ENCODE peak calls at places on chromosomes 3 and 15, in six cellular contexts. One of them, this sample, is unnamed.

GRCh38 chr15:76964157-76964556 is 30.8 kb upstream of the PSTPIP1 start:
- DNase-seq in AG20443: no peak
- DNase-seq in esophagus squamous epithelium: no peak
- DNase-seq in aorta: no peak
- DNase-seq in fibroblast of lung: peak; percentile 49
- DNase-seq in stimulated activated CD4-positive, alpha-beta T cell treated with anti-CD3 and anti-CD28 coated beads, Interleukin-15, amount 100 ng/mL, for 1 hour: no peak
- DNase-seq in this sample: no peak

GRCh38 chr3:160885791-160886286 is 129.8 kb downstream of the PPM1L start:
- DNase-seq in fibroblast of lung: peak; percentile 72
- DNase-seq in AG20443: peak; percentile 10
- DNase-seq in aorta: peak; percentile 48
- DNase-seq in esophagus squamous epithelium: peak; percentile 1
- DNase-seq in stimulated activated CD4-positive, alpha-beta T cell treated with anti-CD3 and anti-CD28 coated beads, Interleukin-15, amount 100 ng/mL, for 1 hour: no peak
- DNase-seq in this sample: peak; percentile 68

GRCh38 chr15:72774696-72775383 is 8.7 kb downstream of the ADPGK start:
- DNase-seq in fibroblast of lung: no peak
- DNase-seq in aorta: no peak
- DNase-seq in esophagus squamous epithelium: no peak
- DNase-seq in stimulated activated CD4-positive, alpha-beta T cell treated with anti-CD3 and anti-CD28 coated beads, Interleukin-15, amount 100 ng/mL, for 1 hour: no peak
- DNase-seq in AG20443: no peak
- DNase-seq in this sample: no peak

GRCh38 chr3:182136008-182136910 is 424.5 kb downstream of the SOX2 start:
- DNase-seq in stimulated activated CD4-positive, alpha-beta T cell treated with anti-CD3 and anti-CD28 coated beads, Interleukin-15, amount 100 ng/mL, for 1 hour: no peak
- DNase-seq in aorta: no peak
- DNase-seq in AG20443: no peak
- DNase-seq in esophagus squamous epithelium: no peak
- DNase-seq in fibroblast of lung: no peak
- DNase-seq in this sample: no peak

GRCh38 chr3:62875103-62876002 is at the start of gene CADPS:
- DNase-seq in AG20443: peak; percentile 52
- DNase-seq in fibroblast of lung: peak; percentile 69
- DNase-seq in stimulated activated CD4-positive, alpha-beta T cell treated with anti-CD3 and anti-CD28 coated beads, Interleukin-15, amount 100 ng/mL, for 1 hour: no peak
- DNase-seq in aorta: no peak
- DNase-seq in esophagus squamous epithelium: no peak
- DNase-seq in this sample: peak; percentile 21

GRCh38 chr3:116246406-116246805 is 198.9 kb downstream of the LSAMP start:
- DNase-seq in aorta: no peak
- DNase-seq in stimulated activated CD4-positive, alpha-beta T cell treated with anti-CD3 and anti-CD28 coated beads, Interleukin-15, amount 100 ng/mL, for 1 hour: no peak
- DNase-seq in fibroblast of lung: no peak
- DNase-seq in esophagus squamous epithelium: no peak
- DNase-seq in AG20443: no peak
- DNase-seq in this sample: no peak

GRCh38 chr3:99532246-99532645 is 106.1 kb upstream of the COL8A1 start:
- DNase-seq in esophagus squamous epithelium: no peak
- DNase-seq in AG20443: peak; percentile 65
- DNase-seq in stimulated activated CD4-positive, alpha-beta T cell treated with anti-CD3 and anti-CD28 coated beads, Interleukin-15, amount 100 ng/mL, for 1 hour: no peak
- DNase-seq in fibroblast of lung: peak; percentile 70
- DNase-seq in aorta: peak; percentile 51
- DNase-seq in this sample: peak; percentile 55

GRCh38 chr3:64489361-64490044 is 198.3 kb downstream of the ADAMTS9 start:
- DNase-seq in stimulated activated CD4-positive, alpha-beta T cell treated with anti-CD3 and anti-CD28 coated beads, Interleukin-15, amount 100 ng/mL, for 1 hour: no peak
- DNase-seq in fibroblast of lung: peak; percentile 22
- DNase-seq in aorta: no peak
- DNase-seq in AG20443: no peak
- DNase-seq in esophagus squamous epithelium: no peak
- DNase-seq in this sample: no peak

GRCh38 chr15:68820205-68820588 is 498 bp downstream of the ANP32A start:
- DNase-seq in fibroblast of lung: no peak
- DNase-seq in esophagus squamous epithelium: no peak
- DNase-seq in aorta: peak; percentile 73
- DNase-seq in AG20443: no peak
- DNase-seq in stimulated activated CD4-positive, alpha-beta T cell treated with anti-CD3 and anti-CD28 coated beads, Interleukin-15, amount 100 ng/mL, for 1 hour: peak; percentile 50
- DNase-seq in this sample: peak; percentile 58

GRCh38 chr3:112199622-112200316 is 66.7 kb upstream of the GCSAM start:
- DNase-seq in fibroblast of lung: peak; percentile 71
- DNase-seq in AG20443: no peak
- DNase-seq in esophagus squamous epithelium: no peak
- DNase-seq in stimulated activated CD4-positive, alpha-beta T cell treated with anti-CD3 and anti-CD28 coated beads, Interleukin-15, amount 100 ng/mL, for 1 hour: no peak
- DNase-seq in aorta: no peak
- DNase-seq in this sample: no peak

GRCh38 chr15:51051776-51052175 is 42.9 kb downstream of the TNFAIP8L3 start:
- DNase-seq in fibroblast of lung: peak; percentile 18
- DNase-seq in esophagus squamous epithelium: no peak
- DNase-seq in aorta: peak; percentile 85
- DNase-seq in stimulated activated CD4-positive, alpha-beta T cell treated with anti-CD3 and anti-CD28 coated beads, Interleukin-15, amount 100 ng/mL, for 1 hour: no peak
- DNase-seq in AG20443: peak; percentile 55
- DNase-seq in this sample: peak; percentile 94

GRCh38 chr3:128760881-128761280 is 34.9 kb downstream of the RAB7A start:
- DNase-seq in aorta: no peak
- DNase-seq in stimulated activated CD4-positive, alpha-beta T cell treated with anti-CD3 and anti-CD28 coated beads, Interleukin-15, amount 100 ng/mL, for 1 hour: no peak
- DNase-seq in AG20443: no peak
- DNase-seq in fibroblast of lung: no peak
- DNase-seq in esophagus squamous epithelium: no peak
- DNase-seq in this sample: no peak

GRCh38 chr3:168080499-168081170 is 15.1 kb downstream of the GOLIM4 start:
- DNase-seq in AG20443: no peak
- DNase-seq in aorta: no peak
- DNase-seq in esophagus squamous epithelium: no peak
- DNase-seq in fibroblast of lung: no peak
- DNase-seq in stimulated activated CD4-positive, alpha-beta T cell treated with anti-CD3 and anti-CD28 coated beads, Interleukin-15, amount 100 ng/mL, for 1 hour: no peak
- DNase-seq in this sample: no peak

GRCh38 chr15:65077981-65078352 is 1.4 kb downstream of the KBTBD13 start:
- DNase-seq in stimulated activated CD4-positive, alpha-beta T cell treated with anti-CD3 and anti-CD28 coated beads, Interleukin-15, amount 100 ng/mL, for 1 hour: peak; percentile 44
- DNase-seq in esophagus squamous epithelium: no peak
- DNase-seq in aorta: peak; percentile 80
- DNase-seq in AG20443: peak; percentile 84
- DNase-seq in fibroblast of lung: peak; percentile 41
- DNase-seq in this sample: no peak

GRCh38 chr3:176663819-176664218 is 533.5 kb downstream of the TBL1XR1 start:
- DNase-seq in AG20443: peak; percentile 51
- DNase-seq in stimulated activated CD4-positive, alpha-beta T cell treated with anti-CD3 and anti-CD28 coated beads, Interleukin-15, amount 100 ng/mL, for 1 hour: no peak
- DNase-seq in esophagus squamous epithelium: no peak
- DNase-seq in fibroblast of lung: peak; percentile 76
- DNase-seq in aorta: no peak
- DNase-seq in this sample: peak; percentile 1

GRCh38 chr3:126982522-126983175 is at the start of gene PLXNA1:
- DNase-seq in stimulated activated CD4-positive, alpha-beta T cell treated with anti-CD3 and anti-CD28 coated beads, Interleukin-15, amount 100 ng/mL, for 1 hour: peak; percentile 81
- DNase-seq in AG20443: peak; percentile 99
- DNase-seq in esophagus squamous epithelium: peak; percentile 58
- DNase-seq in aorta: peak; percentile 90
- DNase-seq in fibroblast of lung: peak; percentile 73
- DNase-seq in this sample: peak; percentile 78

GRCh38 chr3:178369006-178369405 is 167.2 kb upstream of the KCNMB2 start:
- DNase-seq in aorta: no peak
- DNase-seq in stimulated activated CD4-positive, alpha-beta T cell treated with anti-CD3 and anti-CD28 coated beads, Interleukin-15, amount 100 ng/mL, for 1 hour: no peak
- DNase-seq in esophagus squamous epithelium: no peak
- DNase-seq in AG20443: no peak
- DNase-seq in fibroblast of lung: no peak
- DNase-seq in this sample: no peak

GRCh38 chr3:84904819-84905555 is 53.8 kb upstream of the CADM2 start:
- DNase-seq in fibroblast of lung: no peak
- DNase-seq in stimulated activated CD4-positive, alpha-beta T cell treated with anti-CD3 and anti-CD28 coated beads, Interleukin-15, amount 100 ng/mL, for 1 hour: no peak
- DNase-seq in AG20443: no peak
- DNase-seq in esophagus squamous epithelium: no peak
- DNase-seq in aorta: no peak
- DNase-seq in this sample: no peak

GRCh38 chr15:81085213-81085612 is 48.9 kb upstream of the CFAP161 start:
- DNase-seq in AG20443: no peak
- DNase-seq in fibroblast of lung: no peak
- DNase-seq in esophagus squamous epithelium: no peak
- DNase-seq in stimulated activated CD4-positive, alpha-beta T cell treated with anti-CD3 and anti-CD28 coated beads, Interleukin-15, amount 100 ng/mL, for 1 hour: no peak
- DNase-seq in aorta: no peak
- DNase-seq in this sample: no peak

GRCh38 chr3:29144361-29144760 is 136.5 kb upstream of the RBMS3 start:
- DNase-seq in fibroblast of lung: peak; percentile 30
- DNase-seq in esophagus squamous epithelium: no peak
- DNase-seq in aorta: no peak
- DNase-seq in stimulated activated CD4-positive, alpha-beta T cell treated with anti-CD3 and anti-CD28 coated beads, Interleukin-15, amount 100 ng/mL, for 1 hour: no peak
- DNase-seq in AG20443: no peak
- DNase-seq in this sample: no peak

GRCh38 chr3:48432411-48433371 is 2.8 kb upstream of the PLXNB1 start:
- DNase-seq in fibroblast of lung: peak; percentile 31
- DNase-seq in esophagus squamous epithelium: no peak
- DNase-seq in stimulated activated CD4-positive, alpha-beta T cell treated with anti-CD3 and anti-CD28 coated beads, Interleukin-15, amount 100 ng/mL, for 1 hour: no peak
- DNase-seq in AG20443: no peak
- DNase-seq in aorta: no peak
- DNase-seq in this sample: no peak

GRCh38 chr3:126996905-126997304 is 14.0 kb downstream of the PLXNA1 start:
- DNase-seq in fibroblast of lung: peak; percentile 64
- DNase-seq in esophagus squamous epithelium: no peak
- DNase-seq in AG20443: peak; percentile 76
- DNase-seq in stimulated activated CD4-positive, alpha-beta T cell treated with anti-CD3 and anti-CD28 coated beads, Interleukin-15, amount 100 ng/mL, for 1 hour: no peak
- DNase-seq in aorta: peak; percentile 78
- DNase-seq in this sample: peak; percentile 72

GRCh38 chr3:135071483-135071882 is 276.4 kb downstream of the EPHB1 start:
- DNase-seq in aorta: no peak
- DNase-seq in esophagus squamous epithelium: no peak
- DNase-seq in stimulated activated CD4-positive, alpha-beta T cell treated with anti-CD3 and anti-CD28 coated beads, Interleukin-15, amount 100 ng/mL, for 1 hour: no peak
- DNase-seq in fibroblast of lung: no peak
- DNase-seq in AG20443: no peak
- DNase-seq in this sample: no peak

GRCh38 chr3:187340572-187340971 is 27.6 kb upstream of the RTP4 start:
- DNase-seq in AG20443: no peak
- DNase-seq in stimulated activated CD4-positive, alpha-beta T cell treated with anti-CD3 and anti-CD28 coated beads, Interleukin-15, amount 100 ng/mL, for 1 hour: no peak
- DNase-seq in aorta: no peak
- DNase-seq in fibroblast of lung: no peak
- DNase-seq in esophagus squamous epithelium: no peak
- DNase-seq in this sample: no peak

GRCh38 chr15:43189296-43189695 is 4.1 kb downstream of the CCNDBP1 start:
- DNase-seq in aorta: no peak
- DNase-seq in esophagus squamous epithelium: no peak
- DNase-seq in stimulated activated CD4-positive, alpha-beta T cell treated with anti-CD3 and anti-CD28 coated beads, Interleukin-15, amount 100 ng/mL, for 1 hour: no peak
- DNase-seq in AG20443: no peak
- DNase-seq in fibroblast of lung: peak; percentile 10
- DNase-seq in this sample: no peak

GRCh38 chr15:29126821-29127461 is 142.7 kb downstream of the NSMCE3 start:
- DNase-seq in fibroblast of lung: no peak
- DNase-seq in aorta: peak; percentile 28
- DNase-seq in esophagus squamous epithelium: no peak
- DNase-seq in stimulated activated CD4-positive, alpha-beta T cell treated with anti-CD3 and anti-CD28 coated beads, Interleukin-15, amount 100 ng/mL, for 1 hour: no peak
- DNase-seq in AG20443: no peak
- DNase-seq in this sample: no peak

GRCh38 chr3:129439381-129439816 is 349 bp downstream of the MBD4 start:
- DNase-seq in AG20443: peak; percentile 19
- DNase-seq in stimulated activated CD4-positive, alpha-beta T cell treated with anti-CD3 and anti-CD28 coated beads, Interleukin-15, amount 100 ng/mL, for 1 hour: peak; percentile 14
- DNase-seq in aorta: peak; percentile 65
- DNase-seq in fibroblast of lung: no peak
- DNase-seq in esophagus squamous epithelium: peak; percentile 49
- DNase-seq in this sample: peak; percentile 28

GRCh38 chr3:187186801-187187421 is 10.4 kb upstream of the RTP1 start:
- DNase-seq in stimulated activated CD4-positive, alpha-beta T cell treated with anti-CD3 and anti-CD28 coated beads, Interleukin-15, amount 100 ng/mL, for 1 hour: no peak
- DNase-seq in AG20443: peak; percentile 76
- DNase-seq in aorta: peak; percentile 85
- DNase-seq in fibroblast of lung: peak; percentile 98
- DNase-seq in esophagus squamous epithelium: no peak
- DNase-seq in this sample: peak; percentile 96

GRCh38 chr3:18667552-18667951 is 242.4 kb upstream of the SATB1 start:
- DNase-seq in stimulated activated CD4-positive, alpha-beta T cell treated with anti-CD3 and anti-CD28 coated beads, Interleukin-15, amount 100 ng/mL, for 1 hour: no peak
- DNase-seq in fibroblast of lung: no peak
- DNase-seq in esophagus squamous epithelium: no peak
- DNase-seq in aorta: no peak
- DNase-seq in AG20443: no peak
- DNase-seq in this sample: no peak

GRCh38 chr3:180523040-180523439 is 78.9 kb upstream of the TTC14 start:
- DNase-seq in aorta: no peak
- DNase-seq in stimulated activated CD4-positive, alpha-beta T cell treated with anti-CD3 and anti-CD28 coated beads, Interleukin-15, amount 100 ng/mL, for 1 hour: no peak
- DNase-seq in fibroblast of lung: no peak
- DNase-seq in AG20443: no peak
- DNase-seq in esophagus squamous epithelium: no peak
- DNase-seq in this sample: no peak

GRCh38 chr15:62288361-62289017 is 123.4 kb upstream of the C2CD4B start:
- DNase-seq in fibroblast of lung: no peak
- DNase-seq in stimulated activated CD4-positive, alpha-beta T cell treated with anti-CD3 and anti-CD28 coated beads, Interleukin-15, amount 100 ng/mL, for 1 hour: no peak
- DNase-seq in esophagus squamous epithelium: no peak
- DNase-seq in aorta: no peak
- DNase-seq in AG20443: no peak
- DNase-seq in this sample: no peak

GRCh38 chr15:69415381-69415780 is 1.2 kb downstream of the KIF23 start:
- DNase-seq in esophagus squamous epithelium: no peak
- DNase-seq in AG20443: no peak
- DNase-seq in aorta: no peak
- DNase-seq in stimulated activated CD4-positive, alpha-beta T cell treated with anti-CD3 and anti-CD28 coated beads, Interleukin-15, amount 100 ng/mL, for 1 hour: no peak
- DNase-seq in fibroblast of lung: peak; percentile 64
- DNase-seq in this sample: no peak

GRCh38 chr3:150793641-150794040 is 30.7 kb upstream of the SIAH2 start:
- DNase-seq in aorta: no peak
- DNase-seq in fibroblast of lung: no peak
- DNase-seq in esophagus squamous epithelium: no peak
- DNase-seq in AG20443: no peak
- DNase-seq in stimulated activated CD4-positive, alpha-beta T cell treated with anti-CD3 and anti-CD28 coated beads, Interleukin-15, amount 100 ng/mL, for 1 hour: no peak
- DNase-seq in this sample: no peak

GRCh38 chr3:55690746-55691540 is 203.8 kb upstream of the WNT5A start:
- DNase-seq in fibroblast of lung: no peak
- DNase-seq in stimulated activated CD4-positive, alpha-beta T cell treated with anti-CD3 and anti-CD28 coated beads, Interleukin-15, amount 100 ng/mL, for 1 hour: no peak
- DNase-seq in aorta: no peak
- DNase-seq in esophagus squamous epithelium: no peak
- DNase-seq in AG20443: no peak
- DNase-seq in this sample: no peak

GRCh38 chr15:96789999-96790398 is 459.5 kb downstream of the NR2F2 start:
- DNase-seq in AG20443: no peak
- DNase-seq in esophagus squamous epithelium: no peak
- DNase-seq in aorta: no peak
- DNase-seq in stimulated activated CD4-positive, alpha-beta T cell treated with anti-CD3 and anti-CD28 coated beads, Interleukin-15, amount 100 ng/mL, for 1 hour: no peak
- DNase-seq in fibroblast of lung: no peak
- DNase-seq in this sample: no peak